ENCODE peak calls at places on chromosomes 12 and 14, in nine cellular contexts. Y is NCI-H345; W is HS-27A; X is NCI-H1694; U is epithelial cell of esophagus; T is globus pallidus; O is adrenal gland; H is HuH-7.5; S is stimulated activated CD4-positive, alpha-beta T cell treated with anti-CD3 and anti-CD28 coated beads, Interleukin-4, amount 100 ng/mL, for 48 hours. V is an unnamed sample.

GRCh38 chr12:92593734-92594402 is 108.9 kb upstream of the PLEKHG7 start:
- DNase-seq in Y (no peak), W (peak), X (no peak), U (peak), T (peak), O (peak), H (no peak), S (peak), V (peak)

GRCh38 chr12:1594045-1594294 is 411 bp downstream of the FBXL14 start:
- DNase-seq in Y (peak), W (no peak), X (no peak), U (peak), T (peak), O (no peak), H (peak), S (peak), V (peak)

GRCh38 chr14:65941091-65941490 is 528.6 kb downstream of the FUT8 start:
- DNase-seq in Y (no peak), W (no peak), X (no peak), U (no peak), T (no peak), O (no peak), H (no peak), S (no peak), V (no peak)

GRCh38 chr12:77120156-77120555 is 54.8 kb upstream of the E2F7 start:
- DNase-seq in Y (no peak), W (peak), X (no peak), U (peak), T (no peak), O (no peak), H (no peak), S (no peak), V (peak)

GRCh38 chr12:109020750-109021380 is at the start of gene SVOP:
- DNase-seq in Y (peak), W (peak), X (peak), U (peak), T (peak), O (peak), H (peak), S (peak), V (peak)

GRCh38 chr14:74407801-74408154 is 18.2 kb downstream of the SYNDIG1L start:
- DNase-seq in Y (no peak), W (no peak), X (no peak), U (no peak), T (no peak), O (no peak), H (no peak), S (no peak), V (no peak)

GRCh38 chr14:67571275-67571990 is 28.6 kb downstream of the PIGH start:
- DNase-seq in Y (peak), W (no peak), X (peak), U (peak), T (peak), O (peak), H (peak), S (peak), V (peak)

GRCh38 chr12:128365831-128366231 is 98.9 kb downstream of the TMEM132C start:
- DNase-seq in Y (no peak), W (no peak), X (no peak), U (no peak), T (peak), O (no peak), H (no peak), S (no peak), V (no peak)

GRCh38 chr12:9590441-9590840 is 17.3 kb downstream of the KLRB1 start:
- DNase-seq in Y (no peak), W (no peak), X (no peak), U (no peak), T (no peak), O (no peak), H (no peak), S (no peak), V (no peak)

GRCh38 chr14:81269100-81269978 is 48.6 kb upstream of the GTF2A1 start:
- DNase-seq in Y (peak), W (peak), X (peak), U (peak), T (peak), O (peak), H (peak), S (no peak), V (peak)

GRCh38 chr12:57614178-57614947 is 3.1 kb downstream of the ARHGEF25 start:
- DNase-seq in Y (no peak), W (no peak), X (peak), U (peak), T (no peak), O (no peak), H (no peak), S (no peak), V (no peak)

GRCh38 chr14:76904740-76905569 is 78.7 kb downstream of the LRRC74A start:
- DNase-seq in Y (peak), W (peak), X (no peak), U (peak), T (no peak), O (no peak), H (no peak), S (peak), V (peak)

GRCh38 chr12:90801776-90802175 is 153.2 kb downstream of the CCER1 start:
- DNase-seq in Y (no peak), W (peak), X (no peak), U (peak), T (no peak), O (no peak), H (no peak), S (no peak), V (peak)

GRCh38 chr14:77026930-77027537 is 1.5 kb downstream of the IRF2BPL start:
- DNase-seq in Y (peak), W (no peak), X (peak), U (peak), T (peak), O (peak), H (peak), S (no peak), V (peak)

GRCh38 chr12:20588057-20588456 is 107.1 kb upstream of the SLCO1C1 start:
- DNase-seq in Y (peak), W (no peak), X (peak), U (no peak), T (peak), O (peak), H (no peak), S (no peak), V (no peak)

GRCh38 chr12:6336859-6337744 is 4.8 kb downstream of the TNFRSF1A start:
- DNase-seq in Y (no peak), W (no peak), X (no peak), U (no peak), T (no peak), O (no peak), H (no peak), S (no peak), V (no peak)

GRCh38 chr12:46675736-46676135 is 150.1 kb downstream of the SLC38A4 start:
- DNase-seq in Y (no peak), W (no peak), X (peak), U (peak), T (no peak), O (peak), H (no peak), S (no peak), V (peak)

GRCh38 chr12:49231881-49232650 is 32.8 kb upstream of the TUBA1C start:
- DNase-seq in Y (peak), W (no peak), X (peak), U (no peak), T (peak), O (no peak), H (no peak), S (no peak), V (no peak)

V was measured in PC-3.